ENCODE peak calls at places on chromosomes 13 and 19, in eight cellular contexts. P, K, Y, V, U, W, M and T are unnamed samples.

GRCh38 chr19:12261554-12261953 is 33.1 kb downstream of the ZNF44 start:
- DNase-seq in P (no peak), K (no peak), Y (no peak), V (no peak), U (no peak), W (no peak), M (no peak), T (no peak)

GRCh38 chr13:20239748-20240147 is 7.6 kb upstream of the GJB6 start:
- DNase-seq in P (no peak), K (no peak), Y (no peak), V (no peak), U (no peak), W (no peak), M (peak), T (no peak)

GRCh38 chr19:11754663-11755062 is 12.1 kb upstream of the ZNF441 start:
- DNase-seq in P (no peak), K (no peak), Y (no peak), V (no peak), U (no peak), W (no peak), M (no peak), T (no peak)

GRCh38 chr13:28557725-28558124 is 62.8 kb upstream of the FLT1 start:
- DNase-seq in P (no peak), K (no peak), Y (no peak), V (no peak), U (no peak), W (no peak), M (no peak), T (no peak)

GRCh38 chr19:35977446-35978222 is 17.4 kb upstream of the SDHAF1 start:
- DNase-seq in P (no peak), K (no peak), Y (no peak), V (no peak), U (peak), W (no peak), M (no peak), T (no peak)

GRCh38 chr13:43784491-43784890 is 2.3 kb downstream of the ENOX1 start:
- DNase-seq in P (no peak), K (peak), Y (no peak), V (no peak), U (no peak), W (no peak), M (no peak), T (no peak)

GRCh38 chr19:35154535-35155406 is at the start of gene FXYD5:
- DNase-seq in P (peak), K (no peak), Y (no peak), V (peak), U (peak), W (peak), M (peak), T (peak)

GRCh38 chr19:1245884-1246816 is 2.2 kb upstream of the MIDN start:
- DNase-seq in P (no peak), K (no peak), Y (no peak), V (no peak), U (no peak), W (no peak), M (peak), T (peak)

GRCh38 chr19:10201176-10201575 is 6.4 kb upstream of the DNMT1 start:
- DNase-seq in P (no peak), K (no peak), Y (no peak), V (no peak), U (no peak), W (no peak), M (no peak), T (no peak)

GRCh38 chr13:110137677-110138008 is 169.3 kb downstream of the COL4A1 start:
- DNase-seq in P (no peak), K (peak), Y (no peak), V (no peak), U (no peak), W (no peak), M (peak), T (peak)

GRCh38 chr19:15243236-15243957 is 11.1 kb upstream of the EPHX3 start:
- DNase-seq in P (no peak), K (no peak), Y (no peak), V (no peak), U (no peak), W (no peak), M (no peak), T (no peak)

GRCh38 chr19:31962565-31962996 is 382.8 kb upstream of the ZNF507 start:
- DNase-seq in P (no peak), K (no peak), Y (no peak), V (no peak), U (no peak), W (no peak), M (no peak), T (no peak)

GRCh38 chr13:32453981-32454380 is 26.1 kb upstream of the N4BP2L1 start:
- DNase-seq in P (no peak), K (no peak), Y (no peak), V (no peak), U (no peak), W (no peak), M (no peak), T (no peak)

GRCh38 chr13:75587679-75588078 is 38.1 kb downstream of the UCHL3 start:
- DNase-seq in P (peak), K (no peak), Y (no peak), V (no peak), U (no peak), W (no peak), M (no peak), T (no peak)

GRCh38 chr19:13366529-13367143 is 139.6 kb downstream of the CACNA1A start:
- DNase-seq in P (peak), K (peak), Y (no peak), V (peak), U (peak), W (no peak), M (no peak), T (no peak)

GRCh38 chr19:35509861-35510625 is 3.4 kb downstream of the DMKN start:
- DNase-seq in P (peak), K (peak), Y (peak), V (peak), U (peak), W (peak), M (peak), T (peak)

GRCh38 chr13:48142437-48142836 is 47.5 kb upstream of the MED4 start:
- DNase-seq in P (no peak), K (no peak), Y (no peak), V (no peak), U (no peak), W (no peak), M (no peak), T (no peak)

GRCh38 chr19:47471733-47472457 is at the start of gene SLC8A2:
- DNase-seq in P (peak), K (peak), Y (peak), V (peak), U (peak), W (peak), M (peak), T (peak)

GRCh38 chr13:48446454-48446853 is 33.5 kb upstream of the LPAR6 start:
- DNase-seq in P (peak), K (no peak), Y (no peak), V (peak), U (peak), W (no peak), M (no peak), T (no peak)

GRCh38 chr19:32566246-32566830 is 14.7 kb upstream of the PDCD5 start:
- DNase-seq in P (peak), K (no peak), Y (no peak), V (peak), U (no peak), W (no peak), M (no peak), T (no peak)

GRCh38 chr13:44819762-44820161 is 169.5 kb downstream of the NUFIP1 start:
- DNase-seq in P (no peak), K (no peak), Y (no peak), V (no peak), U (no peak), W (no peak), M (no peak), T (no peak)

GRCh38 chr13:110507678-110508381 is 53.7 kb downstream of the RAB20 start:
- DNase-seq in P (no peak), K (no peak), Y (no peak), V (no peak), U (no peak), W (no peak), M (peak), T (peak)

GRCh38 chr19:6066661-6067646 is 43.3 kb downstream of the RFX2 start:
- DNase-seq in P (peak), K (peak), Y (peak), V (peak), U (peak), W (peak), M (peak), T (peak)

GRCh38 chr13:22740264-22740663 is 440.5 kb upstream of the SGCG start:
- DNase-seq in P (peak), K (no peak), Y (no peak), V (no peak), U (peak), W (no peak), M (peak), T (no peak)

GRCh38 chr13:34161829-34162544 is 344.0 kb downstream of the RFC3 start:
- DNase-seq in P (peak), K (no peak), Y (no peak), V (peak), U (no peak), W (no peak), M (no peak), T (no peak)

GRCh38 chr13:77521194-77521593 is 14.3 kb upstream of the SCEL start:
- DNase-seq in P (no peak), K (no peak), Y (no peak), V (no peak), U (no peak), W (no peak), M (no peak), T (no peak)